ENCODE peak calls at places on chromosomes 11 and 22, in eight cellular contexts. One of them, this sample, is unnamed.
A peak's percentile ranks its signal among the peaks of the same experiment; 100 is the strongest.

GRCh38 chr11:77046060-77046501 is 11.9 kb downstream of the B3GNT6 start:
- DNase-seq in choroid plexus epithelial cell: peak; percentile 23
- DNase-seq in epithelial cell of esophagus: peak; percentile 56
- DNase-seq in NB4: peak; percentile 36
- DNase-seq in GM12865: peak; percentile 47
- DNase-seq in fibroblast of the aortic adventitia: no peak
- DNase-seq in GM23338: peak; percentile 84
- DNase-seq in breast epithelium: no peak
- DNase-seq in this sample: no peak

GRCh38 chr11:68040121-68040956 is 1.5 kb downstream of the TCIRG1 start:
- DNase-seq in GM23338: peak; percentile 75
- DNase-seq in choroid plexus epithelial cell: peak; percentile 73
- DNase-seq in GM12865: peak; percentile 79
- DNase-seq in epithelial cell of esophagus: peak; percentile 53
- DNase-seq in fibroblast of the aortic adventitia: peak; percentile 69
- DNase-seq in breast epithelium: no peak
- DNase-seq in NB4: peak; percentile 94
- DNase-seq in this sample: peak; percentile 71

GRCh38 chr22:43378011-43378704 is 33.7 kb upstream of the MPPED1 start:
- DNase-seq in choroid plexus epithelial cell: peak; percentile 87
- DNase-seq in GM23338: no peak
- DNase-seq in GM12865: peak; percentile 94
- DNase-seq in NB4: peak; percentile 44
- DNase-seq in epithelial cell of esophagus: no peak
- DNase-seq in breast epithelium: no peak
- DNase-seq in fibroblast of the aortic adventitia: peak; percentile 30
- DNase-seq in this sample: peak; percentile 29

GRCh38 chr22:46737976-46738641 is at the start of gene CERK:
- DNase-seq in GM23338: peak; percentile 61
- DNase-seq in choroid plexus epithelial cell: peak; percentile 69
- DNase-seq in fibroblast of the aortic adventitia: peak; percentile 63
- DNase-seq in NB4: peak; percentile 73
- DNase-seq in breast epithelium: no peak
- DNase-seq in epithelial cell of esophagus: peak; percentile 74
- DNase-seq in GM12865: peak; percentile 72
- DNase-seq in this sample: peak; percentile 70

GRCh38 chr11:129460714-129461113 is 85.1 kb downstream of the BARX2 start:
- DNase-seq in epithelial cell of esophagus: no peak
- DNase-seq in choroid plexus epithelial cell: no peak
- DNase-seq in GM12865: no peak
- DNase-seq in breast epithelium: no peak
- DNase-seq in NB4: no peak
- DNase-seq in fibroblast of the aortic adventitia: no peak
- DNase-seq in GM23338: no peak
- DNase-seq in this sample: no peak

GRCh38 chr11:126346586-126346940 is 8.9 kb upstream of the ST3GAL4 start:
- DNase-seq in GM23338: peak; percentile 53
- DNase-seq in NB4: no peak
- DNase-seq in breast epithelium: no peak
- DNase-seq in choroid plexus epithelial cell: no peak
- DNase-seq in GM12865: no peak
- DNase-seq in fibroblast of the aortic adventitia: no peak
- DNase-seq in epithelial cell of esophagus: no peak
- DNase-seq in this sample: no peak

GRCh38 chr22:43101306-43101705 is 9.2 kb upstream of the BIK start:
- DNase-seq in fibroblast of the aortic adventitia: peak; percentile 21
- DNase-seq in epithelial cell of esophagus: no peak
- DNase-seq in choroid plexus epithelial cell: no peak
- DNase-seq in breast epithelium: no peak
- DNase-seq in NB4: no peak
- DNase-seq in GM23338: no peak
- DNase-seq in GM12865: no peak
- DNase-seq in this sample: no peak

GRCh38 chr22:27405672-27406388 is 395.7 kb downstream of the MN1 start:
- DNase-seq in breast epithelium: peak; percentile 63
- DNase-seq in NB4: peak; percentile 43
- DNase-seq in choroid plexus epithelial cell: peak; percentile 60
- DNase-seq in GM12865: peak; percentile 16
- DNase-seq in fibroblast of the aortic adventitia: peak; percentile 52
- DNase-seq in GM23338: peak; percentile 72
- DNase-seq in epithelial cell of esophagus: peak; percentile 65
- DNase-seq in this sample: peak; percentile 49

GRCh38 chr11:27718346-27718852 is 18.1 kb upstream of the BDNF start:
- DNase-seq in fibroblast of the aortic adventitia: peak; percentile 89
- DNase-seq in choroid plexus epithelial cell: peak; percentile 93
- DNase-seq in GM12865: no peak
- DNase-seq in breast epithelium: no peak
- DNase-seq in epithelial cell of esophagus: peak; percentile 61
- DNase-seq in GM23338: peak; percentile 93
- DNase-seq in NB4: no peak
- DNase-seq in this sample: peak; percentile 99

GRCh38 chr11:112762686-112763048 is 198.6 kb upstream of the NCAM1 start:
- DNase-seq in GM23338: no peak
- DNase-seq in GM12865: no peak
- DNase-seq in epithelial cell of esophagus: no peak
- DNase-seq in breast epithelium: no peak
- DNase-seq in fibroblast of the aortic adventitia: no peak
- DNase-seq in choroid plexus epithelial cell: no peak
- DNase-seq in NB4: no peak
- DNase-seq in this sample: no peak

GRCh38 chr11:69241844-69242582 is 51.9 kb upstream of the MYEOV start:
- DNase-seq in GM12865: peak; percentile 21
- DNase-seq in fibroblast of the aortic adventitia: no peak
- DNase-seq in epithelial cell of esophagus: no peak
- DNase-seq in NB4: peak; percentile 30
- DNase-seq in breast epithelium: no peak
- DNase-seq in choroid plexus epithelial cell: no peak
- DNase-seq in GM23338: no peak
- DNase-seq in this sample: no peak

GRCh38 chr11:27307232-27307631 is 55.8 kb downstream of the CCDC34 start:
- DNase-seq in NB4: no peak
- DNase-seq in choroid plexus epithelial cell: no peak
- DNase-seq in GM23338: no peak
- DNase-seq in GM12865: no peak
- DNase-seq in breast epithelium: no peak
- DNase-seq in fibroblast of the aortic adventitia: no peak
- DNase-seq in epithelial cell of esophagus: no peak
- DNase-seq in this sample: no peak

GRCh38 chr11:123235687-123236261 is 40.7 kb upstream of the CLMP start:
- DNase-seq in GM23338: no peak
- DNase-seq in choroid plexus epithelial cell: peak; percentile 90
- DNase-seq in NB4: no peak
- DNase-seq in GM12865: no peak
- DNase-seq in breast epithelium: no peak
- DNase-seq in fibroblast of the aortic adventitia: peak; percentile 92
- DNase-seq in epithelial cell of esophagus: no peak
- DNase-seq in this sample: peak; percentile 79

GRCh38 chr22:17576475-17576874 is 13.2 kb downstream of the SLC25A18 start:
- DNase-seq in epithelial cell of esophagus: peak; percentile 99
- DNase-seq in GM23338: peak; percentile 51
- DNase-seq in fibroblast of the aortic adventitia: peak; percentile 77
- DNase-seq in choroid plexus epithelial cell: peak; percentile 84
- DNase-seq in GM12865: no peak
- DNase-seq in breast epithelium: no peak
- DNase-seq in NB4: no peak
- DNase-seq in this sample: peak; percentile 99

GRCh38 chr11:28632338-28632737 is 524.1 kb downstream of the METTL15 start:
- DNase-seq in breast epithelium: no peak
- DNase-seq in NB4: no peak
- DNase-seq in GM12865: no peak
- DNase-seq in fibroblast of the aortic adventitia: no peak
- DNase-seq in epithelial cell of esophagus: peak; percentile 57
- DNase-seq in GM23338: no peak
- DNase-seq in choroid plexus epithelial cell: no peak
- DNase-seq in this sample: no peak

GRCh38 chr22:37353839-37354238 is 71.5 kb downstream of the CYTH4 start:
- DNase-seq in epithelial cell of esophagus: peak; percentile 99
- DNase-seq in choroid plexus epithelial cell: no peak
- DNase-seq in GM12865: no peak
- DNase-seq in GM23338: no peak
- DNase-seq in fibroblast of the aortic adventitia: no peak
- DNase-seq in NB4: no peak
- DNase-seq in breast epithelium: no peak
- DNase-seq in this sample: peak; percentile 85

GRCh38 chr11:57249384-57250319 is 12.6 kb upstream of the APLNR start:
- DNase-seq in breast epithelium: no peak
- DNase-seq in GM12865: peak; percentile 57
- DNase-seq in epithelial cell of esophagus: peak; percentile 67
- DNase-seq in fibroblast of the aortic adventitia: peak; percentile 74
- DNase-seq in NB4: peak; percentile 63
- DNase-seq in GM23338: peak; percentile 76
- DNase-seq in choroid plexus epithelial cell: peak; percentile 78
- DNase-seq in this sample: peak; percentile 53

GRCh38 chr22:45680932-45681700 is 9.5 kb downstream of the ATXN10 start:
- DNase-seq in GM23338: no peak
- DNase-seq in GM12865: no peak
- DNase-seq in breast epithelium: no peak
- DNase-seq in fibroblast of the aortic adventitia: peak; percentile 90
- DNase-seq in NB4: no peak
- DNase-seq in choroid plexus epithelial cell: peak; percentile 73
- DNase-seq in epithelial cell of esophagus: no peak
- DNase-seq in this sample: peak; percentile 56

GRCh38 chr22:37138879-37139561 is 10.7 kb downstream of the IL2RB start:
- DNase-seq in choroid plexus epithelial cell: no peak
- DNase-seq in NB4: peak; percentile 28
- DNase-seq in fibroblast of the aortic adventitia: no peak
- DNase-seq in GM12865: no peak
- DNase-seq in GM23338: no peak
- DNase-seq in breast epithelium: no peak
- DNase-seq in epithelial cell of esophagus: no peak
- DNase-seq in this sample: no peak

DNA sequence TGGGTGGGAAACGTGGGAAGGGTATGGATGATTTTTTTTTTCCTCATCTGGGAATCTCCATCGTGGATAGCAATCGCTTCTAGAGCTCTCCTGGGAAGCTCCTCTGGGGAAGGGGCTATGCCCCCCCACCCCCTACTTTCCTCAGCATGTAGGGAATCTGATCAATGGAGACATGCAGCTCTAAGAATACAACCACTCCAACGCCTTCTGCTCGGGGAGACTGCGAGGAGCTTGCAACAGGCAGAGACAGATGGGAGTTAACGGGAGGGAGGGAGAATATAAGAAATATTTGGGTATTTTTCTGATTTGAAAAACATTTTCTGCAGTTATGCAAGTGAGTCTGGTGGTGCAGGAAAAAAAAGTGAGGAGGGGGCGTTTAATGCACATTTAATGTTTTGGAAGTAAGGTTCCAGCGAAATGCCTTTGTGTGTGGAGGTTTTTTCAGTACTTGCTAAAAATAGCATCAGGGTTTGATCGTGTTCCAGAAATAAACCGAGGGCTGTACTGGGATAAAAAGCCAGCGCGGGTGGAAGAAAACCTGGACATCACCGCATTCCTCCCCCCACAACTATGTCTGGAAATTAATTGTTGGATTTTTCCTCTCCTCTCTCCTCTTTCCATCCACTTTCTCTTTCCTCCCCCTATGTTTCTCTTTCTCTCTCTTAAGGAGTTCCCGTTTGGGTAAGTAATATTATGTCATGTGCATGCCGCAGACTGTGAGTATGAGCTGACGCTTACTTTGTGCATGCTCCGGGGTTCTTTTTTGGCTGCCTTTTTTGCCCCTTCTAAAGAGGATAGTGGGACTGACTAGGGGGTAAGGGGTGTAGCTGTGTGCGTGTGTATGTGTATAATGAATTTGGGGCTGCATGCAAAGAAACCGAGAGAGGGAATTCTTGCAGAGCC is 104.4 kb upstream of the HSD17B12 start:
- DNase-seq in choroid plexus epithelial cell: no peak
- DNase-seq in GM12865: no peak
- DNase-seq in breast epithelium: no peak
- DNase-seq in fibroblast of the aortic adventitia: peak; percentile 25
- DNase-seq in epithelial cell of esophagus: no peak
- DNase-seq in NB4: peak; percentile 27
- DNase-seq in GM23338: no peak
- DNase-seq in this sample: no peak
- H3K4me3 ChIP-seq in choroid plexus epithelial cell: peak overlapping the region; percentile 2
- H3K4me3 ChIP-seq in GM12865: no peak overlapping the region
- H3K4me3 ChIP-seq in breast epithelium: peak overlapping the region; percentile 59
- H3K4me3 ChIP-seq in fibroblast of the aortic adventitia: peak overlapping the region; percentile 55
- H3K4me3 ChIP-seq in epithelial cell of esophagus: no peak overlapping the region
- H3K4me3 ChIP-seq in NB4: peak overlapping the region; percentile 23
- H3K4me3 ChIP-seq in GM23338: peak overlapping the region; percentile 72
- H3K4me3 ChIP-seq in this sample: peak overlapping the region; percentile 52

DNA sequence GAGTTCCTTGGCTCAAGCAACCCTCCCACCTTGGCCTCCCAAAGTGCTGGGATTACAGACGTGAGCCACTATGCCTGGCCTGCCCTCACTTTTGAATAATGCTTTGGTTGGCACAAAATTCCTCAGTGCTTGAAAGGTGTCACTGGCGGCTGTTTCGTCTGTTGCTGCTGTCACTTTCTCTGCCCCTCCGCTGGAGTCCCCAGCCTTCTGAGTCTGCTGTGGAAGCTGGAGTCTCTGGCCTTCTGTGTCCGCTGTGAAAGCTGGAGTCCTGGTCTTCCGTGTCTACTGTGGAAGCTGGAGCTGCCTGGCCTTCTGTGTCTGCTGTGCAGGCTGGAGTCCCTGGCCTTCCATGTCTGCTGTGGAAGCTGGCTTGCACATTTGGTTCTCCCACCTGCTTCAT is 4.9 kb upstream of the KRTAP5-1 start:
- DNase-seq in epithelial cell of esophagus: no peak
- DNase-seq in NB4: no peak
- DNase-seq in choroid plexus epithelial cell: no peak
- DNase-seq in breast epithelium: no peak
- DNase-seq in fibroblast of the aortic adventitia: no peak
- DNase-seq in GM23338: no peak
- DNase-seq in GM12865: no peak
- DNase-seq in this sample: no peak
- H3K4me3 ChIP-seq in epithelial cell of esophagus: no peak overlapping the region
- H3K4me3 ChIP-seq in NB4: no peak overlapping the region
- H3K4me3 ChIP-seq in choroid plexus epithelial cell: no peak overlapping the region
- H3K4me3 ChIP-seq in breast epithelium: no peak overlapping the region
- H3K4me3 ChIP-seq in fibroblast of the aortic adventitia: no peak overlapping the region
- H3K4me3 ChIP-seq in GM23338: no peak overlapping the region
- H3K4me3 ChIP-seq in GM12865: no peak overlapping the region
- H3K4me3 ChIP-seq in this sample: no peak overlapping the region

DNA sequence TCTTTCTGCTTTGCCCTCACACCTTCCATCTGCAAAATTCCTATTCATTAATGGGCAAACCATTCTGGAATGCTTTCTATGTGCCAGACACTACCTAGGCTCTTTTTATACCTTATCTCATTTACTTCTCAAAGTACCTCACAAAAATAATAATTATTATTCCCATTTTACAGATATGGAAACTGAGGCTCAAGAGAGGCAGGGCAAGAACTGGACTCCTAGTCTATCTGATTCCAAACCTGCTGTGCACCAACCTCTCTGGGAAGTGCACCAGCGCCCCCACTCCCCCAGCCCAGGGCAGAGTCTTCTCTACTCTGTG is 826 bp upstream of the DGAT2 start:
- DNase-seq in GM12865: no peak
- DNase-seq in NB4: no peak
- DNase-seq in epithelial cell of esophagus: no peak
- DNase-seq in GM23338: no peak
- DNase-seq in breast epithelium: no peak
- DNase-seq in choroid plexus epithelial cell: no peak
- DNase-seq in fibroblast of the aortic adventitia: no peak
- DNase-seq in this sample: no peak
- H3K4me3 ChIP-seq in GM12865: peak overlapping the region; percentile 69
- H3K4me3 ChIP-seq in NB4: no peak overlapping the region
- H3K4me3 ChIP-seq in epithelial cell of esophagus: no peak overlapping the region
- H3K4me3 ChIP-seq in GM23338: peak overlapping the region; percentile 66
- H3K4me3 ChIP-seq in breast epithelium: peak overlapping the region; percentile 67
- H3K4me3 ChIP-seq in choroid plexus epithelial cell: no peak overlapping the region
- H3K4me3 ChIP-seq in fibroblast of the aortic adventitia: no peak overlapping the region
- H3K4me3 ChIP-seq in this sample: no peak overlapping the region

GRCh38 chr22:20264614-20265452 is 3.3 kb downstream of the RTN4R start:
- DNase-seq in fibroblast of the aortic adventitia: no peak
- DNase-seq in GM23338: no peak
- DNase-seq in choroid plexus epithelial cell: no peak
- DNase-seq in NB4: no peak
- DNase-seq in GM12865: no peak
- DNase-seq in epithelial cell of esophagus: no peak
- DNase-seq in breast epithelium: no peak
- DNase-seq in this sample: no peak
- H3K4me3 ChIP-seq in fibroblast of the aortic adventitia: no peak overlapping the region
- H3K4me3 ChIP-seq in GM23338: no peak overlapping the region
- H3K4me3 ChIP-seq in choroid plexus epithelial cell: no peak overlapping the region
- H3K4me3 ChIP-seq in NB4: no peak overlapping the region
- H3K4me3 ChIP-seq in GM12865: no peak overlapping the region
- H3K4me3 ChIP-seq in epithelial cell of esophagus: no peak overlapping the region
- H3K4me3 ChIP-seq in breast epithelium: no peak overlapping the region
- H3K4me3 ChIP-seq in this sample: no peak overlapping the region

This sample was measured in AG10803.